ENCODE peak calls at places on chromosomes 11 and 22, in seven cellular contexts. E is neural progenitor cell, L is thyroid gland, Z is cardiac muscle cell, B is kidney, N is heart right ventricle, I is HepG2. H is an unnamed sample.

GRCh38 chr22:25644122-25644521 is 79.6 kb downstream of the GRK3 start:
- DNase-seq in E (no peak), I (no peak), Z (peak), B (no peak), L (peak), N (peak), H (no peak)

GRCh38 chr11:89293966-89294679 is 116.4 kb downstream of the TYR start:
- DNase-seq in B (peak), I (no peak), E (peak), L (peak), N (no peak), Z (peak), H (no peak)

GRCh38 chr11:113632981-113633380 is 73.1 kb downstream of the TMPRSS5 start:
- DNase-seq in L (no peak), N (no peak), E (no peak), Z (peak), B (peak), I (no peak), H (no peak)

GRCh38 chr11:117915672-117916235 is 13.4 kb downstream of the TMPRSS13 start:
- DNase-seq in E (no peak), N (no peak), B (no peak), I (no peak), Z (no peak), L (no peak), H (no peak)

GRCh38 chr11:133382217-133382746 is 150.0 kb downstream of the OPCML start:
- DNase-seq in B (no peak), E (no peak), N (no peak), Z (no peak), I (no peak), L (no peak), H (no peak)

GRCh38 chr22:23684051-23684450 is 6.8 kb upstream of the RGL4 start:
- DNase-seq in N (no peak), L (no peak), E (no peak), B (no peak), I (no peak), Z (no peak), H (no peak)

GRCh38 chr11:78927511-78927910 is 352.8 kb upstream of the NARS2 start:
- DNase-seq in N (no peak), L (peak), E (no peak), B (no peak), Z (no peak), I (no peak), H (no peak)

GRCh38 chr11:109480251-109480650 is 58.3 kb downstream of the C11orf87 start:
- DNase-seq in B (no peak), Z (no peak), N (no peak), L (no peak), E (peak), I (no peak), H (no peak)

GRCh38 chr22:23409976-23410375 is 170.1 kb downstream of the IGLL1 start:
- DNase-seq in E (no peak), I (no peak), B (no peak), N (no peak), Z (no peak), L (no peak), H (no peak)

DNA sequence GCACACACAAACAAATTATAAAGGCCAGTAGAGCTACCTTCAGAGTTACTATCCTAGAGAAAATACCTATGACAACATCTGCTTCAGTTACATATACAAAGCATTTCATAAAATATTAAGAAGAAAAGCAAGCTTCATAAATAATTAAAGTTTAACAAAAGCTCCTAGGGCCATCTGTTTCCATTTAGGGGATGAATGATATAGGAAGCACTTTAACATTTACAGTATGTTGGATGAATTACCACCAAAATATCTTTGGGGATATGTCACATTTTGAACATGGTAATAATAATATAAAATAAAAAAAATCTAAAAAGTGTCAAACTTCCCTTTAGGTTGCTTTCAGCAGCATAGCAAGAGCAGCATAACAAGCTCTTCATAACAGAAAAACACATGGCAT is 104.6 kb downstream of the ATG16L2 start:
- DNase-seq in E (no peak), B (no peak), I (no peak), N (no peak), Z (no peak), L (no peak), H (no peak)
- H3K27ac ChIP-seq in E (no peak), B (no peak), I (no peak), N (no peak), Z (no peak), L (no peak), H (no peak)

GRCh38 chr11:102592634-102593581 is 32.2 kb downstream of the MMP20 start:
- DNase-seq in I (peak), Z (peak), L (no peak), B (no peak), E (peak), N (no peak), H (no peak)
- H3K27ac ChIP-seq in I (no peak), Z (no peak), L (no peak), B (no peak), E (no peak), N (no peak), H (no peak)

GRCh38 chr11:67463186-67463585 is 5.9 kb downstream of the TMEM134 start:
- DNase-seq in E (no peak), L (no peak), I (no peak), B (peak), Z (no peak), N (no peak), H (no peak)

GRCh38 chr11:67464411-67465189 is 4.5 kb downstream of the TMEM134 start:
- DNase-seq in E (peak), B (peak), L (peak), N (peak), Z (peak), I (peak), H (peak)

GRCh38 chr11:67465190-67465522 is 3.9 kb downstream of the TMEM134 start:
- DNase-seq in I (peak), Z (no peak), L (no peak), E (no peak), B (no peak), N (no peak), H (peak)

GRCh38 chr11:67466367-67466766 is 2.7 kb downstream of the TMEM134 start:
- DNase-seq in E (no peak), L (peak), B (no peak), N (no peak), Z (no peak), I (no peak), H (no peak)

DNA sequence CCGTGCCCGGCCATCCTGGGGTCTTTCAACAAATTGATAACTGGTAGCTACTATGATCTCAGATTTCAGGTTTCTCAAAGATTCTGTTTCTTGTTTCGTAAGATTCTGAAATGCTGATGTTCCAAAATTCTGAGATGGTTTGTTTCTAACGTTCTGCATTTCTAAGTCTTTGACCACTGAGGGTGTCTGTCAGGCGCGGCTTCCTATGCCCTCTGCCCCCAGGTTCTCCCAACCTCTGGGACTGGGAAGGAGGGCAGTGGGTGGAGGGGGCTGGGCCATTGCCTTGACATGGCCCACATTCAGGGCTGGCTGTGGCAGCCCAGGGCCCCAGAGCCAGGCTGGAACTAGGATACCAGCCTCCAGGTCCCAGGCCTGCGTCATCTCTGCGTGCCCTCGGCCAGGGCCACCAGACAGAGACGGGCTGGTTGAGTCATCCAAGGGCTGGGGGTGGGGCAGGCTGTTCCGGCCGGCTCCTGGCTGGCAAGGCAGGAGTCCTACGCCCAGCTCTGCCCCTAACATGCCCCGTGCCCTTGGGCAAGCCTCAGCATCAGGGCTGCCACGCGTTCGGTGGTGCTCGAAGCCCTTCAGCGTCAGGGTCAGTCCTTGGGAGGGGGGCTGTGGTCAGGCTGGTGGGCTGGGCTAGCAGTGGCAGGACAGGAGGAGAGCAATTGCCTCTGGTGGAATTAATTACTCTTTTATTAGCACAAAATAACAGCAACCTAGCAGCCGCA is 5.2 kb downstream of the TMEM134 start:
- DNase-seq in B (peak), E (no peak), N (peak), I (peak), L (peak), Z (no peak), H (no peak)
- H3K27ac ChIP-seq in B (peak), E (no peak), N (peak), I (peak), L (peak), Z (peak), H (peak)

GRCh38 chr11:829116-829945 is 1.6 kb downstream of the CRACR2B start:
- DNase-seq in Z (peak), E (peak), N (no peak), L (peak), B (peak), I (no peak), H (no peak)

GRCh38 chr11:828501-829115 is 889 bp downstream of the CRACR2B start:
- DNase-seq in E (peak), B (no peak), N (no peak), L (no peak), I (no peak), Z (no peak), H (no peak)

GRCh38 chr11:826836-827145 is 928 bp upstream of the CRACR2B start:
- DNase-seq in E (no peak), N (no peak), I (no peak), B (no peak), L (no peak), Z (no peak), H (no peak)

GRCh38 chr11:827146-827860 is 416 bp upstream of the CRACR2B start:
- DNase-seq in L (no peak), B (no peak), E (peak), N (no peak), I (peak), Z (no peak), H (no peak)

DNA sequence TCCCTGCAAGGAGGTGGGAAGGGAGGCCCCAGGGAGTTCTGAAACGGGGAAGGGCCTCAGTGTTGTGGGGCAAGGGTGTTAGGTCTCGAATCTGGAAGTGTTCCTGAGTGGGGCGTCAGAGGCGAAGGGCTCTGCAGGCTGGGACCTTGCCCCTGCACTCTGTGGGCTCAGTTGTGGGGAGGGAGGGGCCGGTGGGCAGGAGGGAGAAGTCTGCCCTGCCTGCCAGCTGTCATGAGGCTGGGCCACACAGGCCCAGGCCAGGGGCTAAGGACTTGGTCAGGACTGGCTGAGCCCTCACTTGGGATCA is at the start of gene CRACR2B:
- DNase-seq in L (no peak), E (no peak), N (no peak), B (no peak), I (no peak), Z (no peak), H (no peak)
- H3K27ac ChIP-seq in L (peak), E (no peak), N (peak), B (peak), I (peak), Z (peak), H (no peak)

GRCh38 chr11:12126352-12127019 is 16.1 kb downstream of the MICAL2 start:
- DNase-seq in L (no peak), E (no peak), Z (peak), N (no peak), I (no peak), B (no peak), H (peak)

GRCh38 chr11:12123799-12124198 is 13.4 kb downstream of the MICAL2 start:
- DNase-seq in Z (no peak), E (no peak), L (no peak), N (no peak), I (no peak), B (no peak), H (no peak)

GRCh38 chr11:12127206-12127898 is 17.0 kb downstream of the MICAL2 start:
- DNase-seq in Z (no peak), I (no peak), B (no peak), L (no peak), N (no peak), E (no peak), H (no peak)

GRCh38 chr11:12124306-12124705 is 13.9 kb downstream of the MICAL2 start:
- DNase-seq in N (no peak), L (no peak), I (no peak), E (no peak), B (no peak), Z (no peak), H (no peak)

DNA sequence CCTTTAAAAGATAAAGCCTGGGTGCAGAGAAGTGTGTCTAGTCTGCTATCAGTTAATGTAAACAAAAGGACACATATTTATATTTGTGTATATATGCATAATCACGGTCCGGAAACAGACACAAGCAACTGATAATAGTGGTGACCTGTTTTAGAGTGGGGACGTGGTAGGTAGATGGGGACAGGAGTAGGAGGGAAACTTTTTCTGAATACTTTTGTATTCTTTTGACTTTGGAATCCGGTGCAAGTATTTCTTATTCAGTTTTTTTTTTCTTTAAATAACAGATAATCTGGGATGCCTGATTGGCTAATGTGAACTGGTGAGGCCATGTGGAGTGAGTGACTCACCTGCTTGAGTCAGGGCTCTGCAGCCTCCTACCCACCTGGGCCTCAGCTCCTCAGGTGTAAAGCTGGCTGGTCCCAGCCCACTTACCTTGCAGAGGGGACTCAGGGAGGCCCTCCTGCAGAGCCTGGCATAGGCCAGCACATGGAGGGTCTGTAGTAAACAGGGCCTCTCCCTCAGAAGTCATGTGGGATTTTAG is 15.3 kb downstream of the MICAL2 start:
- DNase-seq in N (no peak), E (no peak), B (no peak), L (no peak), I (no peak), Z (no peak), H (peak)
- H3K27ac ChIP-seq in N (no peak), E (no peak), B (no peak), L (no peak), I (no peak), Z (peak), H (peak)

GRCh38 chr11:65112551-65113360 is 1.1 kb downstream of the TM7SF2 start:
- DNase-seq in I (peak), E (peak), N (peak), L (peak), Z (no peak), B (peak), H (no peak)
- H3K27ac ChIP-seq in I (peak), E (no peak), N (peak), L (peak), Z (peak), B (peak), H (no peak)